ENCODE peak calls at places on chromosomes 13 and 19, in four cellular contexts. M, S, T and O are unnamed samples.

GRCh38 chr13:93847162-93847561 is 620.6 kb downstream of the GPC6 start:
- DNase-seq in S (no peak), T (no peak), M (no peak), O (no peak)

GRCh38 chr13:52061587-52061986 is 37.1 kb downstream of the UTP14C start:
- DNase-seq in T (no peak), M (no peak), S (no peak), O (no peak)

GRCh38 chr19:4534836-4535658 is at the start of gene PLIN5:
- DNase-seq in M (peak), T (peak), S (peak), O (peak)

GRCh38 chr13:59111711-59112110 is 1052.0 kb downstream of the DIAPH3 start:
- DNase-seq in T (no peak), S (no peak), M (no peak), O (no peak)

GRCh38 chr19:48424694-48425219 is 21.0 kb upstream of the GRWD1 start:
- DNase-seq in T (peak), M (no peak), S (no peak), O (no peak)

GRCh38 chr19:1364070-1364719 is 19.5 kb upstream of the NDUFS7 start:
- DNase-seq in S (no peak), T (no peak), M (no peak), O (no peak)

GRCh38 chr13:84207509-84207908 is 325.2 kb upstream of the SLITRK1 start:
- DNase-seq in M (no peak), S (no peak), T (no peak), O (no peak)

GRCh38 chr19:48571378-48572162 is 19.6 kb downstream of the SULT2B1 start:
- DNase-seq in S (no peak), M (no peak), T (no peak), O (no peak)

GRCh38 chr13:80339841-80340642 is 884 bp downstream of the SPRY2 start:
- DNase-seq in M (no peak), T (peak), S (peak), O (no peak)

GRCh38 chr13:98509271-98510155 is 67.4 kb downstream of the STK24 start:
- DNase-seq in M (peak), S (no peak), T (peak), O (no peak)

GRCh38 chr13:94674609-94675348 is 37.6 kb downstream of the SOX21 start:
- DNase-seq in S (peak), T (peak), M (no peak), O (peak)

GRCh38 chr19:15453091-15453498 is 3.3 kb upstream of the WIZ start:
- DNase-seq in T (no peak), S (no peak), M (no peak), O (no peak)

GRCh38 chr13:82070411-82070810 is 1729.5 kb upstream of the SPRY2 start:
- DNase-seq in T (no peak), M (no peak), S (no peak), O (no peak)

GRCh38 chr13:72652681-72653080 is 74.7 kb downstream of the MZT1 start:
- DNase-seq in S (no peak), T (no peak), M (no peak), O (no peak)

GRCh38 chr13:20993661-20994440 is 67.5 kb downstream of the LATS2 start:
- DNase-seq in T (peak), M (no peak), S (no peak), O (no peak)

GRCh38 chr13:46668302-46668720 is 115.3 kb downstream of the LRCH1 start:
- DNase-seq in M (no peak), S (no peak), T (no peak), O (no peak)

GRCh38 chr13:49450105-49450819 is 6.2 kb downstream of the SETDB2 start:
- DNase-seq in S (no peak), M (no peak), T (no peak), O (no peak)

GRCh38 chr13:112680741-112681360 is 9.0 kb upstream of the ATP11A start:
- DNase-seq in T (no peak), M (no peak), S (peak), O (no peak)

GRCh38 chr19:56121180-56122167 is at the start of gene ZNF787:
- DNase-seq in T (peak), M (peak), S (peak), O (peak)

GRCh38 chr19:15419413-15420025 is 731 bp upstream of the AKAP8L start:
- DNase-seq in T (no peak), S (no peak), M (no peak), O (no peak)

GRCh38 chr13:68439821-68440220 is 1209.7 kb upstream of the PCDH9 start:
- DNase-seq in M (no peak), S (no peak), T (no peak), O (no peak)

GRCh38 chr13:113354831-113355610 is 8.9 kb downstream of the GRTP1 start:
- DNase-seq in S (no peak), T (no peak), M (no peak), O (no peak)

GRCh38 chr13:103799028-103799427 is 732.8 kb upstream of the SLC10A2 start:
- DNase-seq in S (no peak), T (no peak), M (no peak), O (no peak)

GRCh38 chr19:49869484-49870308 is 2.3 kb upstream of the PNKP start:
- DNase-seq in T (peak), M (peak), S (peak), O (peak)

GRCh38 chr19:42345191-42345812 is 19.9 kb downstream of the MEGF8 start:
- DNase-seq in M (no peak), T (no peak), S (no peak), O (no peak)

GRCh38 chr13:37526710-37527446 is 71.7 kb downstream of the POSTN start:
- DNase-seq in T (no peak), S (no peak), M (no peak), O (no peak)

GRCh38 chr19:31902821-31903220 is 442.6 kb upstream of the ZNF507 start:
- DNase-seq in M (no peak), T (no peak), S (no peak), O (no peak)

GRCh38 chr13:27005556-27005955 is 166.1 kb downstream of the USP12 start:
- DNase-seq in M (no peak), S (no peak), T (no peak), O (no peak)

GRCh38 chr19:41321600-41322270 is 11.8 kb downstream of the CCDC97 start:
- DNase-seq in S (peak), T (peak), M (no peak), O (no peak)

GRCh38 chr13:26037302-26037701 is 14.5 kb downstream of the SHISA2 start:
- DNase-seq in S (peak), T (peak), M (no peak), O (no peak)

DNA sequence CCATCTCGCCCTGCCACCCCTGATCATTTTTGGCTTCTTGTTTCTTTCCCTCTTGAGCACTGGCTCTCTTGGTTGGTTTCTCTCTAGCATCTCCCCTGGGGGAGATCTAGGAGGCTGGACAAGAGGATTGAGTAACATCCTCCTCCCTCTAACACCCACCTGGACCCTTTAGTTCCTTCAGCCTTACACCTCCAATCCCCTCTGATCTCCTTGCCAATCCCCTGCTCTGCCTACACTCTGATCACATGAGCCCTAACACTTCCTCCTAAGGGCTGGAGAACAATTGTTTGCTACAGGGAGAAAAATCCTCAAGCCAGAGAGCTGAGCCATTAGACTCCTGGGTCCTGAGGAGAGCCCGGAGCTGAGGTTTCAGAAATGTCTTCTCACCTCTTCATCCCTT is 65.9 kb upstream of the ADGRL1 start:
- DNase-seq in S (no peak), T (peak), M (no peak), O (no peak)
- TF ChIP-seq TAF1 in S (no peak), T (no peak), M (no peak), O (no peak)

GRCh38 chr19:17266975-17267788 is at the start of gene BABAM1:
- DNase-seq in T (peak), M (peak), S (peak), O (peak)
- TF ChIP-seq POLR2A in T (peak), M (peak), S (peak), O (peak)

DNA sequence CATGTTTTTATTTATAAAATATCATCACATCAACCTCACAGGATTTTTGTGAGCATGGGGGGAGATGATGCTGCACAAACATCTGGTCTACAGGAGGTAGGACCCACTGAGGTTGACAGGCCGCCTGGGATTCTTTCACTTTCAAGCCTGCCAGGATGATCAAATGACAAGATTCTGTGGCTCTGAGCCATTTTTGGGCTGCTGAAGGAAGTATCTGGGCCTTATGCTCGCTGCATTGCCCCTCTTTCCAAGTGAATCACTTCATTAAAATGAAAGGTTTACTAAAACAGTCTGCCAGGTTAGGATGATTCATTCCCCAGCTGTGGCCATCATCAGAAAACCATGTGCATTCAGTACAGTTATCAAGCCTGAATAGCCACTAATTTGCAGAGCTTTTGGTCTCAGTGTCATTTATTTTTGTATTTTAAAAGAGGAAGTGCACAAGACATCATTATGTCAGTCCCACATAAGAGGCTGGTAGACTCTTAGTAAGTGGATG is 34.4 kb downstream of the STARD13 start:
- DNase-seq in S (no peak), M (peak), T (no peak), O (peak)
- TF ChIP-seq TAF1 in S (no peak), M (no peak), T (no peak), O (no peak)

GRCh38 chr19:13817615-13818371 is 22.6 kb downstream of the ZSWIM4 start:
- DNase-seq in M (no peak), T (peak), S (peak), O (no peak)
- TF ChIP-seq POLR2A in M (peak), T (peak), S (peak), O (no peak)

GRCh38 chr13:43293008-43293407 is 269.6 kb downstream of the DNAJC15 start:
- DNase-seq in T (no peak), S (no peak), M (no peak), O (no peak)
- TF ChIP-seq TAF1 in T (no peak), S (no peak), M (no peak), O (no peak)

GRCh38 chr19:54136864-54137113 is 773 bp upstream of the CNOT3 start:
- DNase-seq in M (no peak), T (no peak), S (no peak), O (no peak)
- TF ChIP-seq POLR2A in M (peak), T (peak), S (peak), O (peak)

GRCh38 chr13:75264611-75265010 is 217.4 kb downstream of the TBC1D4 start:
- DNase-seq in S (no peak), T (no peak), M (no peak), O (no peak)
- TF ChIP-seq TAF1 in S (no peak), T (no peak), M (no peak), O (no peak)